ENCODE peak calls at places on chromosomes 16 and 17, in four cellular contexts. C is right lobe of liver, B is Peyer's patch, D is heart left ventricle. X is an unnamed sample.

GRCh38 chr16:68384293-68385255 is 63.7 kb downstream of the SMPD3 start:
- DNase-seq in C (peak; percentile 15), B (peak; percentile 59), D (no peak), X (no peak)

GRCh38 chr17:17467720-17468119 is 9.1 kb upstream of the MED9 start:
- DNase-seq in C (no peak), B (peak; percentile 68), D (no peak), X (peak; percentile 83)

GRCh38 chr17:27224526-27225315 is 69.2 kb upstream of the WSB1 start:
- DNase-seq in C (no peak), B (no peak), D (no peak), X (no peak)

GRCh38 chr16:63672493-63672892 is 1449.4 kb downstream of the CDH11 start:
- DNase-seq in C (no peak), B (no peak), D (no peak), X (no peak)

GRCh38 chr17:51161541-51161940 is 4.7 kb upstream of the NME2 start:
- DNase-seq in C (no peak), B (no peak), D (no peak), X (no peak)

GRCh38 chr16:23969468-23970297 is 133.9 kb downstream of the PRKCB start:
- DNase-seq in C (no peak), B (no peak), D (no peak), X (no peak)

GRCh38 chr17:21042434-21043295 is at the start of gene USP22:
- DNase-seq in C (no peak), B (peak; percentile 96), D (no peak), X (no peak)

GRCh38 chr16:66905633-66906539 is 12.8 kb downstream of the CDH16 start:
- DNase-seq in C (peak; percentile 31), B (peak; percentile 82), D (peak; percentile 85), X (peak; percentile 74)

GRCh38 chr16:47037396-47037745 is 63.9 kb upstream of the DNAJA2 start:
- DNase-seq in C (peak; percentile 65), B (no peak), D (no peak), X (peak; percentile 27)

GRCh38 chr17:71760062-71760720 is 360.6 kb upstream of the SOX9 start:
- DNase-seq in C (no peak), B (no peak), D (no peak), X (no peak)

GRCh38 chr16:1746693-1747195 is 24.6 kb downstream of the NME3 start:
- DNase-seq in C (no peak), B (no peak), D (no peak), X (no peak)

GRCh38 chr16:11093578-11094074 is 149.3 kb downstream of the CLEC16A start:
- DNase-seq in C (no peak), B (peak; percentile 45), D (no peak), X (no peak)

GRCh38 chr16:19008245-19008644 is 24.5 kb downstream of the TMC7 start:
- DNase-seq in C (no peak), B (no peak), D (no peak), X (no peak)

GRCh38 chr17:67027031-67027628 is 17.2 kb upstream of the CACNG1 start:
- DNase-seq in C (no peak), B (no peak), D (peak; percentile 42), X (no peak)

GRCh38 chr16:2475413-2476344 is 752 bp downstream of the TBC1D24 start:
- DNase-seq in C (peak; percentile 64), B (no peak), D (no peak), X (no peak)

GRCh38 chr17:1110844-1111598 is 68.8 kb downstream of the ABR start:
- DNase-seq in C (no peak), B (peak; percentile 79), D (peak; percentile 74), X (peak; percentile 84)

GRCh38 chr17:62787358-62787757 is 20.8 kb downstream of the MARCHF10 start:
- DNase-seq in C (no peak), B (no peak), D (no peak), X (no peak)

GRCh38 chr16:84885024-84885910 is 65.5 kb downstream of the CRISPLD2 start:
- DNase-seq in C (no peak), B (no peak), D (peak; percentile 64), X (no peak)

GRCh38 chr17:57724038-57724728 is 20.9 kb downstream of the CCDC182 start:
- DNase-seq in C (no peak), B (no peak), D (no peak), X (peak; percentile 38)

GRCh38 chr17:34452769-34453168 is 89.7 kb upstream of the CCL1 start:
- DNase-seq in C (no peak), B (no peak), D (no peak), X (no peak)

GRCh38 chr16:30958164-30959083 is 870 bp downstream of the SETD1A start:
- DNase-seq in C (no peak), B (no peak), D (no peak), X (no peak)

GRCh38 chr17:80106751-80107150 is 5.4 kb downstream of the GAA start:
- DNase-seq in C (no peak), B (no peak), D (no peak), X (no peak)

GRCh38 chr16:87608400-87608985 is 6.2 kb downstream of the JPH3 start:
- DNase-seq in C (no peak), B (no peak), D (peak; percentile 59), X (peak; percentile 71)

GRCh38 chr17:75927286-75927922 is 13.4 kb downstream of the FBF1 start:
- DNase-seq in C (no peak), B (no peak), D (no peak), X (no peak)

GRCh38 chr17:28902819-28903545 is at the start of gene DHRS13:
- DNase-seq in C (peak; percentile 95), B (peak; percentile 96), D (peak; percentile 90), X (peak; percentile 91)

GRCh38 chr17:45833826-45834439 is 10.7 kb upstream of the SPPL2C start:
- DNase-seq in C (no peak), B (no peak), D (no peak), X (no peak)

GRCh38 chr17:16349461-16349860 is 3.8 kb downstream of the CENPV start:
- DNase-seq in C (no peak), B (no peak), D (no peak), X (no peak)

GRCh38 chr16:27462200-27462845 is 60.3 kb downstream of the IL21R start:
- DNase-seq in C (no peak), B (no peak), D (no peak), X (no peak)
- TF ChIP-seq POLR2A in C (no peak), B (no peak), D (no peak), X (no peak)

GRCh38 chr16:15682105-15682570 is 32.1 kb downstream of the NDE1 start:
- DNase-seq in C (no peak), B (no peak), D (no peak), X (peak; percentile 75)
- TF ChIP-seq CTCF in C (no peak), B (no peak), D (peak; percentile 35), X (peak; percentile 42)

GRCh38 chr17:61399131-61400057 is at the start of gene TBX2:
- DNase-seq in C (peak; percentile 75), B (peak; percentile 58), D (peak; percentile 87), X (peak; percentile 62)
- TF ChIP-seq POLR2A in C (peak; percentile 48), B (no peak), D (peak; percentile 50), X (no peak)

GRCh38 chr16:72198641-72199250 is 26.8 kb upstream of the PMFBP1 start:
- DNase-seq in C (no peak), B (no peak), D (no peak), X (no peak)

GRCh38 chr16:72191551-72191950 is 19.6 kb upstream of the PMFBP1 start:
- DNase-seq in C (no peak), B (no peak), D (no peak), X (peak; percentile 10)

GRCh38 chr16:72198021-72198420 is 26.1 kb upstream of the PMFBP1 start:
- DNase-seq in C (no peak), B (no peak), D (peak; percentile 38), X (peak; percentile 60)

GRCh38 chr16:72197556-72197955 is 25.6 kb upstream of the PMFBP1 start:
- DNase-seq in C (no peak), B (no peak), D (no peak), X (no peak)

DNA sequence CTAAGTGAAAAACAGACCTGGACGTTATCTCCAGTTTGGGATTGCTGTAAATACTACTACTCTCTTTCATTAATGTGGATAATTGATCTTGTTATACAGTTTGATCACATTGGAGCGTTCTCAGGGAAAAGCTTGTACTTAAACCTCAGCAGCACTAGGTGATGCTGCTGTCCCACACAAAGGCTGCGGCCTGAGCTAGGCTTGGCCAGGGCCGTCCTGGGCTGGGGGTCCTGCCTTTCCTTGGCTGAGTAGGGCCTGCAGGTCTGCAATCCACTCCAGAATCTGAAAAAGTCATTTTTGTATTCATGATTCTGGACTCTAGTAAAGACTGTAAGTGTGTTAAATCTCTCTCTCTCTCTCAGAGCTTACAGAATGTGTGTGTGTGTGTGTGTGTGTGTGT is 23.7 kb upstream of the PMFBP1 start:
- DNase-seq in C (no peak), B (no peak), D (no peak), X (no peak)
- TF ChIP-seq CTCF in C (no peak), B (no peak), D (no peak), X (no peak)

DNA sequence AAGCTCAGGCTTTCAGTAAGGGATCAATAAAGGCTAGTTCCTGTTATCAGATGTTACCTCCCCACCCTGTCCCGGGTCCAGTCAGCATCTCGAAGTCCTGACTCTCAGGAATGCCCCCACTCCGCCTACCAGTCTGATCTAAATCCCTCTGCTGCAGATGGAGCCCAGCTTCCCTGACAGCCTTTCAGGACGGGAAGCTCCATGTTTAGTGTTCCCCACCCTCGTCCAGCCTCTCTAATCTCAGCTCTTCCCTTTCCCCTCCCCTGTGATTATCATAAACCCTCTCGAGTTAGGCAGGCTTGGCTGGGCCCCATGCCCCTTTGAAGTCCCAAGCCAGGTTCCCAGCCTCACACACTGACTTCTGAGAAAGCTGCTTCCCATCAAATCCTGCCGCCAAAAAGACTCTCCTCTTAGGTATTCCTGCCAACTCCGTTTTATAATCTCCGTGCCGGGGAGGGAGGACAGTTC is 16.6 kb upstream of the ETV4 start:
- DNase-seq in C (no peak), B (no peak), D (no peak), X (no peak)
- TF ChIP-seq POLR2A in C (no peak), B (no peak), D (no peak), X (no peak)

GRCh38 chr17:5281814-5282638 is at the start of gene RABEP1:
- DNase-seq in C (peak; percentile 97), B (peak; percentile 94), D (peak; percentile 95), X (peak; percentile 93)
- TF ChIP-seq CTCF in C (no peak), B (peak; percentile 20), D (no peak), X (peak; percentile 31)

GRCh38 chr17:50161023-50161910 is 4.5 kb upstream of the SGCA start:
- DNase-seq in C (peak; percentile 92), B (peak; percentile 94), D (peak; percentile 94), X (peak; percentile 91)
- TF ChIP-seq POLR2A in C (peak; percentile 18), B (no peak), D (peak; percentile 59), X (no peak)

GRCh38 chr16:89453662-89454321 is 36.6 kb downstream of the ANKRD11 start:
- DNase-seq in C (no peak), B (no peak), D (peak; percentile 28), X (peak; percentile 79)
- TF ChIP-seq CTCF in C (no peak), B (no peak), D (peak; percentile 41), X (no peak)

GRCh38 chr17:40019140-40019991 is 4.1 kb downstream of the CSF3 start:
- DNase-seq in C (no peak), B (no peak), D (no peak), X (no peak)
- TF ChIP-seq POLR2A in C (no peak), B (no peak), D (no peak), X (no peak)

GRCh38 chr16:648071-648785 is 937 bp upstream of the WDR90 start:
- DNase-seq in C (peak; percentile 95), B (peak; percentile 93), D (no peak), X (no peak)
- TF ChIP-seq CTCF in C (peak; percentile 64), B (peak; percentile 23), D (peak; percentile 34), X (peak; percentile 18)